ENCODE peak calls at places on chromosomes 16 and 17, in six cellular contexts. Z, V, U, S, K and O are unnamed samples.

GRCh38 chr16:733382-734207 is 6.7 kb downstream of the HAGHL start:
- DNase-seq in S (no peak), V (peak), U (no peak), Z (peak), K (no peak), O (no peak)

GRCh38 chr16:67158637-67159600 is 790 bp downstream of the TRADD start:
- DNase-seq in Z (peak), U (peak), K (no peak), S (no peak), V (peak), O (no peak)

GRCh38 chr17:55774834-55775233 is 24.0 kb downstream of the PCTP start:
- DNase-seq in K (no peak), S (no peak), V (no peak), U (no peak), Z (no peak), O (no peak)

GRCh38 chr16:79562166-79562823 is 38.2 kb downstream of the MAF start:
- DNase-seq in K (no peak), S (no peak), V (no peak), Z (no peak), U (no peak), O (no peak)

GRCh38 chr17:29837531-29837930 is 92.5 kb downstream of the SSH2 start:
- DNase-seq in U (no peak), V (no peak), Z (no peak), K (no peak), S (no peak), O (no peak)

GRCh38 chr17:3594056-3594810 is 15.0 kb downstream of the TRPV1 start:
- DNase-seq in Z (peak), K (peak), S (no peak), V (no peak), U (no peak), O (no peak)

GRCh38 chr16:89217388-89218191 is at the start of gene ZNF778:
- DNase-seq in K (peak), V (peak), Z (peak), S (peak), U (peak), O (peak)

GRCh38 chr16:87380875-87381274 is 2.7 kb downstream of the FBXO31 start:
- DNase-seq in U (no peak), V (no peak), Z (no peak), S (no peak), K (no peak), O (no peak)

GRCh38 chr16:48420437-48420836 is 35.2 kb upstream of the SIAH1 start:
- DNase-seq in S (no peak), V (no peak), Z (no peak), U (no peak), K (no peak), O (no peak)

GRCh38 chr17:82399030-82399429 is 19.1 kb upstream of the HEXD start:
- DNase-seq in Z (no peak), S (no peak), V (no peak), U (no peak), K (peak), O (peak)

GRCh38 chr17:48590603-48591161 is 641 bp upstream of the HOXB3 start:
- DNase-seq in U (no peak), S (no peak), V (no peak), Z (no peak), K (no peak), O (no peak)

GRCh38 chr17:50065056-50065455 is 9.1 kb downstream of the ITGA3 start:
- DNase-seq in Z (no peak), U (no peak), V (no peak), K (no peak), S (no peak), O (no peak)

GRCh38 chr17:59914274-59914854 is 21.4 kb downstream of the RPS6KB1 start:
- DNase-seq in S (peak), Z (peak), K (no peak), U (peak), V (peak), O (no peak)

GRCh38 chr16:68700120-68700519 is 37.0 kb upstream of the CDH1 start:
- DNase-seq in U (no peak), V (no peak), K (no peak), S (no peak), Z (no peak), O (no peak)

GRCh38 chr16:68347605-68348004 is 36.8 kb downstream of the PRMT7 start:
- DNase-seq in V (no peak), U (no peak), K (no peak), S (no peak), Z (no peak), O (no peak)

GRCh38 chr16:75379911-75380847 is 53.1 kb downstream of the CFDP1 start:
- DNase-seq in V (no peak), U (peak), K (no peak), S (no peak), Z (no peak), O (no peak)

GRCh38 chr16:78984887-78985464 is 615.6 kb downstream of the MAF start:
- DNase-seq in Z (peak), V (no peak), S (no peak), K (no peak), U (no peak), O (no peak)

GRCh38 chr17:44132275-44132821 is 8.9 kb upstream of the HDAC5 start:
- DNase-seq in V (no peak), Z (no peak), U (no peak), K (no peak), S (no peak), O (no peak)

GRCh38 chr17:31803494-31804213 is 55.4 kb downstream of the COPRS start:
- DNase-seq in U (no peak), V (peak), S (no peak), Z (no peak), K (no peak), O (no peak)

GRCh38 chr17:77264617-77265230 is 124.0 kb downstream of the SEC14L1 start:
- DNase-seq in Z (no peak), K (no peak), V (no peak), U (no peak), S (no peak), O (no peak)

GRCh38 chr17:57201481-57201880 is 54.8 kb upstream of the MSI2 start:
- DNase-seq in U (no peak), Z (no peak), S (no peak), V (no peak), K (no peak), O (no peak)

GRCh38 chr16:73713301-73713700 is 583.3 kb upstream of the PSMD7 start:
- DNase-seq in S (no peak), Z (no peak), V (no peak), K (peak), U (no peak), O (no peak)

GRCh38 chr17:37608369-37609169 is 649 bp downstream of the SYNRG start:
- DNase-seq in S (peak), K (peak), V (peak), U (peak), Z (peak), O (no peak)

GRCh38 chr17:58306131-58306951 is 22.3 kb downstream of the TSPOAP1 start:
- DNase-seq in Z (no peak), U (no peak), K (no peak), S (no peak), V (no peak), O (no peak)

GRCh38 chr17:29245401-29245800 is 1.3 kb upstream of the CRYBA1 start:
- DNase-seq in S (no peak), U (no peak), K (no peak), V (no peak), Z (no peak), O (no peak)

GRCh38 chr17:3894927-3895343 is 2.1 kb upstream of the CAMKK1 start:
- DNase-seq in Z (no peak), S (no peak), U (no peak), K (no peak), V (peak), O (no peak)

GRCh38 chr16:26963109-26963508 is 103.6 kb upstream of the C16orf82 start:
- DNase-seq in U (peak), Z (peak), K (no peak), S (no peak), V (peak), O (no peak)

GRCh38 chr16:80123189-80123588 is 417.6 kb upstream of the DYNLRB2 start:
- DNase-seq in K (no peak), U (no peak), Z (no peak), S (no peak), V (no peak), O (no peak)

GRCh38 chr16:66902648-66903543 is 15.8 kb downstream of the CDH16 start:
- DNase-seq in U (no peak), Z (peak), K (no peak), S (no peak), V (no peak), O (no peak)

GRCh38 chr17:57490446-57490845 is 234.1 kb downstream of the MSI2 start:
- DNase-seq in K (no peak), Z (no peak), U (no peak), S (no peak), V (no peak), O (no peak)

GRCh38 chr17:14921936-14922335 is 343.2 kb downstream of the PMP22 start:
- DNase-seq in S (no peak), U (no peak), Z (no peak), K (no peak), V (no peak), O (no peak)

GRCh38 chr16:66081967-66082366 is 284.5 kb upstream of the CDH5 start:
- DNase-seq in V (peak), Z (no peak), K (no peak), S (peak), U (no peak), O (no peak)

GRCh38 chr17:4256952-4257351 is 6.8 kb downstream of the ANKFY1 start:
- DNase-seq in K (no peak), Z (no peak), S (no peak), V (no peak), U (no peak), O (no peak)

GRCh38 chr16:12409700-12410099 is 394.0 kb downstream of the CPPED1 start:
- DNase-seq in U (no peak), S (no peak), K (no peak), V (no peak), Z (no peak), O (no peak)

GRCh38 chr17:83064732-83065659 is 14.4 kb upstream of the METRNL start:
- DNase-seq in U (no peak), Z (no peak), S (no peak), K (peak), V (no peak), O (no peak)

DNA sequence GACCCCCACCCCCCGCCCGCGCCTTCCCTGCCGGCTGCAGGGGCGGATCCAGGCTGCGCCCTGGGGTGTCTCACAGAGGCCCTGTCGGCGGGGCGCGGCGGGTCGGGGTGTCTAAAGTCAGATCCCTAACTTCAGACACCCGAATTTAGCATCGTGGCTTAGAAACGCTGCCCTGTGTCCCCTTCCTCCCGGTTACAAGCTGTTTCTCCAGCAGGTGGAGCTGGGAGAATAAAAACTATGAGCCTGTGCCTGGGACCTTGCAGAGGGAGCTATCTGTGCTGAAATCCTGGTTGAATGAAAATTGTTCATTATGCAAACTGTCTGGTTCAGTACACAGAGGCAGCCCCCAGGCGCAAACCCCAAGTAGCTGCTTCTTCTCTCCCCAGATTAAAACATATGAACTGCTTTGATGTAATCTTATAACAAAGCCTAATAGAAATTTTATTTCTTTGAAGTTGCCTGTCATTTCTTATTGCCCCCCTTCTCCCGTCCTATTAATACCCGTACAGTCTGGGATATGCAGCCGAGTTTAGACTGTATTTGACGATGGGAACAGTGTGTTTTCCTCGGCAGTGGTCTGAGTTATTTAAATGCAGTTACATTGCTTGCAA is 79.0 kb downstream of the RPA1 start:
- DNase-seq in U (peak), V (peak), K (peak), Z (peak), S (peak), O (peak)
- TF ChIP-seq CTCF in U (peak), V (peak), K (peak), Z (peak), S (peak), O (peak)

DNA sequence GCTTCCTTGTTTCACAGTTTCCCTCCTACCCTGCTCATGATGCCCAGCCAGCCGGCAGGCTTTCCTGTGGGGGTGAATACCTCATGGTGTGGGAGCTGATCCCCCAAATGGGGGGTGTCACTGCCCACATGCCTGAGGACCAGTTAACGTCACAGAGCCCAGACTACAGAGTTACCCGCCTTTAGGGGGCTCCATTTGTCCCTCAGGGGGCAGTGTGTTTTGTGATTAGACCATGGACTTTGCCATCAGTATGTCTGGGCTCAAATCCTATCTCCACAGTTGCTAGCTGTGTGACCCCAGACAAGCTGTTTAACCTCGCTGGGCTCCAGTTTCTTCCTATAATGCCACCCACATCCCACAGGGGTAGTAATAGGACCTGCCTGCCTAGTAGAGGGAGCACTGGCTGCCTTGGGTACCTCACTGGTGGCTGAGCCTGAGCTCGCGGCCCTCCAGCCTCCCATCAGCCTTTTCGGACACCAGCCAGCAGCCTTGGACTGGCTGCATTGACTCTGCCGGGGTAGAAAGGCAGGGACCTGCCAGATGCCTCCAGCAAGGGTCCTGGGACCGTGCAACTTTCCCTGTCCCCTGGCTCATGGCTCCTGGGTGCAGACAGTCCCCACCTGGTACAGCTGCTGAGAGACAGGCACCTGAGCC is 87.5 kb upstream of the GSE1 start:
- DNase-seq in S (no peak), Z (no peak), V (no peak), K (no peak), U (no peak), O (no peak)
- TF ChIP-seq CTCF in S (no peak), Z (no peak), V (no peak), K (no peak), U (peak), O (no peak)

DNA sequence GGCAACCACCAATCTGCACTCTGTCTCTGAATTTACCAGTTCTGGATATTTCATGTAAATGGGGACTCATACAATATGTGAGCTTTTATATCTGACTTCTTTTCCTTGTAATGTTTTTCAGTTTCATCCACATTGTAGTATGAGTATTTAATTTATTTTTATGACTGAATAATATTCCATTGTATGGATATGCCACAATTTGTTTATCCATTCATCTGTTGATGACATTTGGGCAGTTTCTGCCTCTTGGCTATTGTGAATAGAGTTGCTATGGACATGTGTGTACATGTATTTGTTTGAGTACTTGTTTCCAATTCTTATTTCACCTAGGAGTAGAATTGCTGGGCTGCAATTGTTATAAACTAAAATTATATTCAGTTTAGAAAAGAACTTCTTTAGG is 126.9 kb downstream of the MRTFB start:
- DNase-seq in K (no peak), V (no peak), S (no peak), Z (no peak), U (no peak), O (no peak)
- TF ChIP-seq CTCF in K (no peak), V (no peak), S (no peak), Z (no peak), U (no peak), O (no peak)

GRCh38 chr17:1275962-1276736 is 3.3 kb upstream of the TRARG1 start:
- DNase-seq in U (peak), K (no peak), S (peak), Z (peak), V (peak), O (no peak)
- TF ChIP-seq CTCF in U (peak), K (peak), S (peak), Z (peak), V (peak), O (peak)

GRCh38 chr17:68566145-68566738 is 34.9 kb downstream of the FAM20A start:
- DNase-seq in U (no peak), K (no peak), V (no peak), S (no peak), Z (no peak), O (no peak)
- TF ChIP-seq CTCF in U (no peak), K (no peak), V (no peak), S (no peak), Z (no peak), O (no peak)

GRCh38 chr16:52549011-52549692 is 2.2 kb upstream of the TOX3 start:
- DNase-seq in U (no peak), Z (peak), S (no peak), K (no peak), V (peak), O (no peak)
- TF ChIP-seq CTCF in U (no peak), Z (peak), S (no peak), K (peak), V (no peak), O (no peak)